ENCODE peak calls at places on chromosomes 3 and 15, in nine cellular contexts. One of them, this sample, is unnamed.

GRCh38 chr3:61360297-61360696 is 109.0 kb upstream of the FHIT start:
- DNase-seq in SW 1271: no peak
- DNase-seq in NCI-H774: no peak
- DNase-seq in NCI-H1930: no peak
- DNase-seq in stimulated activated CD4-positive, alpha-beta T cell treated with anti-CD3 and anti-CD28 coated beads, Interleukin-1b, Interleukin-23, amount 100 ng/mL, for 4 hours: no peak
- DNase-seq in cardiac fibroblast: no peak
- DNase-seq in non-pigmented ciliary epithelial cell: no peak
- DNase-seq in upper lobe of right lung: no peak
- DNase-seq in mammary epithelial cell: no peak
- DNase-seq in this sample: no peak

GRCh38 chr15:29844290-29844903 is 22.1 kb upstream of the TJP1 start:
- DNase-seq in upper lobe of right lung: no peak
- DNase-seq in cardiac fibroblast: no peak
- DNase-seq in mammary epithelial cell: peak
- DNase-seq in NCI-H1930: no peak
- DNase-seq in stimulated activated CD4-positive, alpha-beta T cell treated with anti-CD3 and anti-CD28 coated beads, Interleukin-1b, Interleukin-23, amount 100 ng/mL, for 4 hours: no peak
- DNase-seq in NCI-H774: no peak
- DNase-seq in SW 1271: no peak
- DNase-seq in non-pigmented ciliary epithelial cell: no peak
- DNase-seq in this sample: no peak

GRCh38 chr15:45130291-45131000 is 652 bp downstream of the DUOX1 start:
- DNase-seq in stimulated activated CD4-positive, alpha-beta T cell treated with anti-CD3 and anti-CD28 coated beads, Interleukin-1b, Interleukin-23, amount 100 ng/mL, for 4 hours: no peak
- DNase-seq in non-pigmented ciliary epithelial cell: no peak
- DNase-seq in upper lobe of right lung: peak
- DNase-seq in SW 1271: no peak
- DNase-seq in cardiac fibroblast: no peak
- DNase-seq in NCI-H1930: no peak
- DNase-seq in mammary epithelial cell: no peak
- DNase-seq in NCI-H774: no peak
- DNase-seq in this sample: no peak

GRCh38 chr3:99659965-99660364 is 21.6 kb downstream of the COL8A1 start:
- DNase-seq in stimulated activated CD4-positive, alpha-beta T cell treated with anti-CD3 and anti-CD28 coated beads, Interleukin-1b, Interleukin-23, amount 100 ng/mL, for 4 hours: no peak
- DNase-seq in mammary epithelial cell: no peak
- DNase-seq in non-pigmented ciliary epithelial cell: peak
- DNase-seq in cardiac fibroblast: peak
- DNase-seq in NCI-H1930: no peak
- DNase-seq in upper lobe of right lung: peak
- DNase-seq in SW 1271: no peak
- DNase-seq in NCI-H774: no peak
- DNase-seq in this sample: peak

GRCh38 chr15:74173545-74174215 is at the start of gene ISLR:
- DNase-seq in NCI-H1930: no peak
- DNase-seq in cardiac fibroblast: peak
- DNase-seq in mammary epithelial cell: no peak
- DNase-seq in NCI-H774: no peak
- DNase-seq in SW 1271: no peak
- DNase-seq in non-pigmented ciliary epithelial cell: no peak
- DNase-seq in stimulated activated CD4-positive, alpha-beta T cell treated with anti-CD3 and anti-CD28 coated beads, Interleukin-1b, Interleukin-23, amount 100 ng/mL, for 4 hours: no peak
- DNase-seq in upper lobe of right lung: no peak
- DNase-seq in this sample: no peak

GRCh38 chr15:85289677-85290365 is 90.6 kb upstream of the AKAP13 start:
- DNase-seq in SW 1271: peak
- DNase-seq in cardiac fibroblast: peak
- DNase-seq in NCI-H774: peak
- DNase-seq in mammary epithelial cell: peak
- DNase-seq in NCI-H1930: no peak
- DNase-seq in non-pigmented ciliary epithelial cell: no peak
- DNase-seq in upper lobe of right lung: no peak
- DNase-seq in stimulated activated CD4-positive, alpha-beta T cell treated with anti-CD3 and anti-CD28 coated beads, Interleukin-1b, Interleukin-23, amount 100 ng/mL, for 4 hours: no peak
- DNase-seq in this sample: peak

GRCh38 chr15:29568840-29569532 is 253.3 kb downstream of the TJP1 start:
- DNase-seq in non-pigmented ciliary epithelial cell: peak
- DNase-seq in NCI-H774: peak
- DNase-seq in NCI-H1930: peak
- DNase-seq in SW 1271: peak
- DNase-seq in mammary epithelial cell: peak
- DNase-seq in upper lobe of right lung: no peak
- DNase-seq in stimulated activated CD4-positive, alpha-beta T cell treated with anti-CD3 and anti-CD28 coated beads, Interleukin-1b, Interleukin-23, amount 100 ng/mL, for 4 hours: no peak
- DNase-seq in cardiac fibroblast: peak
- DNase-seq in this sample: no peak

GRCh38 chr15:93274276-93274675 is 185.3 kb upstream of the RGMA start:
- DNase-seq in NCI-H774: no peak
- DNase-seq in upper lobe of right lung: no peak
- DNase-seq in non-pigmented ciliary epithelial cell: no peak
- DNase-seq in stimulated activated CD4-positive, alpha-beta T cell treated with anti-CD3 and anti-CD28 coated beads, Interleukin-1b, Interleukin-23, amount 100 ng/mL, for 4 hours: no peak
- DNase-seq in mammary epithelial cell: no peak
- DNase-seq in NCI-H1930: no peak
- DNase-seq in cardiac fibroblast: no peak
- DNase-seq in SW 1271: no peak
- DNase-seq in this sample: no peak

GRCh38 chr3:35505181-35505580 is 134.1 kb upstream of the ARPP21 start:
- DNase-seq in cardiac fibroblast: no peak
- DNase-seq in stimulated activated CD4-positive, alpha-beta T cell treated with anti-CD3 and anti-CD28 coated beads, Interleukin-1b, Interleukin-23, amount 100 ng/mL, for 4 hours: no peak
- DNase-seq in SW 1271: no peak
- DNase-seq in non-pigmented ciliary epithelial cell: no peak
- DNase-seq in mammary epithelial cell: no peak
- DNase-seq in NCI-H1930: no peak
- DNase-seq in NCI-H774: no peak
- DNase-seq in upper lobe of right lung: peak
- DNase-seq in this sample: no peak

GRCh38 chr3:13518516-13519351 is 30.2 kb upstream of the FBLN2 start:
- DNase-seq in non-pigmented ciliary epithelial cell: no peak
- DNase-seq in stimulated activated CD4-positive, alpha-beta T cell treated with anti-CD3 and anti-CD28 coated beads, Interleukin-1b, Interleukin-23, amount 100 ng/mL, for 4 hours: no peak
- DNase-seq in mammary epithelial cell: no peak
- DNase-seq in upper lobe of right lung: no peak
- DNase-seq in cardiac fibroblast: peak
- DNase-seq in NCI-H1930: no peak
- DNase-seq in SW 1271: no peak
- DNase-seq in NCI-H774: no peak
- DNase-seq in this sample: no peak

GRCh38 chr3:100868894-100869293 is 124.3 kb downstream of the ABI3BP start:
- DNase-seq in upper lobe of right lung: no peak
- DNase-seq in NCI-H1930: no peak
- DNase-seq in mammary epithelial cell: no peak
- DNase-seq in cardiac fibroblast: no peak
- DNase-seq in non-pigmented ciliary epithelial cell: no peak
- DNase-seq in SW 1271: no peak
- DNase-seq in NCI-H774: no peak
- DNase-seq in stimulated activated CD4-positive, alpha-beta T cell treated with anti-CD3 and anti-CD28 coated beads, Interleukin-1b, Interleukin-23, amount 100 ng/mL, for 4 hours: no peak
- DNase-seq in this sample: no peak

GRCh38 chr3:186472466-186473008 is 71.6 kb downstream of the CRYGS start:
- DNase-seq in stimulated activated CD4-positive, alpha-beta T cell treated with anti-CD3 and anti-CD28 coated beads, Interleukin-1b, Interleukin-23, amount 100 ng/mL, for 4 hours: no peak
- DNase-seq in SW 1271: no peak
- DNase-seq in NCI-H774: no peak
- DNase-seq in non-pigmented ciliary epithelial cell: no peak
- DNase-seq in cardiac fibroblast: no peak
- DNase-seq in upper lobe of right lung: no peak
- DNase-seq in mammary epithelial cell: no peak
- DNase-seq in NCI-H1930: no peak
- DNase-seq in this sample: no peak

GRCh38 chr3:99248913-99249312 is 347.4 kb upstream of the DCBLD2 start:
- DNase-seq in cardiac fibroblast: peak
- DNase-seq in stimulated activated CD4-positive, alpha-beta T cell treated with anti-CD3 and anti-CD28 coated beads, Interleukin-1b, Interleukin-23, amount 100 ng/mL, for 4 hours: no peak
- DNase-seq in NCI-H1930: no peak
- DNase-seq in NCI-H774: no peak
- DNase-seq in non-pigmented ciliary epithelial cell: no peak
- DNase-seq in upper lobe of right lung: no peak
- DNase-seq in mammary epithelial cell: no peak
- DNase-seq in SW 1271: no peak
- DNase-seq in this sample: no peak

GRCh38 chr3:57421336-57421735 is 122.8 kb downstream of the DNAH12 start:
- DNase-seq in upper lobe of right lung: no peak
- DNase-seq in SW 1271: no peak
- DNase-seq in NCI-H774: no peak
- DNase-seq in NCI-H1930: no peak
- DNase-seq in non-pigmented ciliary epithelial cell: peak
- DNase-seq in cardiac fibroblast: no peak
- DNase-seq in stimulated activated CD4-positive, alpha-beta T cell treated with anti-CD3 and anti-CD28 coated beads, Interleukin-1b, Interleukin-23, amount 100 ng/mL, for 4 hours: no peak
- DNase-seq in mammary epithelial cell: peak
- DNase-seq in this sample: no peak